ENCODE peak calls at places on chromosomes 5 and 9, in nine cellular contexts. One of them, this sample, is unnamed.

GRCh38 chr9:5947912-5948311 is 57.2 kb downstream of the MLANA start:
- DNase-seq in erythroblast: no peak
- DNase-seq in nephron progenitor cell: peak; percentile 3
- DNase-seq in astrocyte: no peak
- DNase-seq in AG09309: no peak
- DNase-seq in NCI-H2171 treated with DMSO at 0.1 percent for 48 hours: peak; percentile 26
- DNase-seq in activated T-cell treated with anti-CD3 and anti-CD28 coated beads for 1 hour: no peak
- DNase-seq in astrocyte of the cerebellum: no peak
- DNase-seq in activated T-helper 1 cell treated with Interleukin-2 at 50 U/mL for 16 hours: no peak
- DNase-seq in this sample: peak; percentile 10

GRCh38 chr9:95841377-95841776 is 34.1 kb upstream of the ERCC6L2 start:
- DNase-seq in erythroblast: no peak
- DNase-seq in nephron progenitor cell: no peak
- DNase-seq in astrocyte: no peak
- DNase-seq in AG09309: no peak
- DNase-seq in NCI-H2171 treated with DMSO at 0.1 percent for 48 hours: no peak
- DNase-seq in activated T-cell treated with anti-CD3 and anti-CD28 coated beads for 1 hour: no peak
- DNase-seq in astrocyte of the cerebellum: no peak
- DNase-seq in activated T-helper 1 cell treated with Interleukin-2 at 50 U/mL for 16 hours: no peak
- DNase-seq in this sample: no peak

GRCh38 chr9:125370786-125371185 is 109.2 kb downstream of the GAPVD1 start:
- DNase-seq in erythroblast: no peak
- DNase-seq in nephron progenitor cell: no peak
- DNase-seq in astrocyte: no peak
- DNase-seq in AG09309: no peak
- DNase-seq in NCI-H2171 treated with DMSO at 0.1 percent for 48 hours: no peak
- DNase-seq in activated T-cell treated with anti-CD3 and anti-CD28 coated beads for 1 hour: no peak
- DNase-seq in astrocyte of the cerebellum: no peak
- DNase-seq in activated T-helper 1 cell treated with Interleukin-2 at 50 U/mL for 16 hours: no peak
- DNase-seq in this sample: peak; percentile 4

GRCh38 chr9:89799766-89800165 is 195.0 kb downstream of the GADD45G start:
- DNase-seq in erythroblast: no peak
- DNase-seq in nephron progenitor cell: no peak
- DNase-seq in astrocyte: no peak
- DNase-seq in AG09309: no peak
- DNase-seq in NCI-H2171 treated with DMSO at 0.1 percent for 48 hours: no peak
- DNase-seq in activated T-cell treated with anti-CD3 and anti-CD28 coated beads for 1 hour: no peak
- DNase-seq in astrocyte of the cerebellum: no peak
- DNase-seq in activated T-helper 1 cell treated with Interleukin-2 at 50 U/mL for 16 hours: no peak
- DNase-seq in this sample: no peak

GRCh38 chr9:98455957-98456621 is 200.6 kb upstream of the TBC1D2 start:
- DNase-seq in erythroblast: no peak
- DNase-seq in nephron progenitor cell: peak; percentile 10
- DNase-seq in astrocyte: peak; percentile 80
- DNase-seq in AG09309: peak; percentile 28
- DNase-seq in NCI-H2171 treated with DMSO at 0.1 percent for 48 hours: no peak
- DNase-seq in activated T-cell treated with anti-CD3 and anti-CD28 coated beads for 1 hour: no peak
- DNase-seq in astrocyte of the cerebellum: no peak
- DNase-seq in activated T-helper 1 cell treated with Interleukin-2 at 50 U/mL for 16 hours: no peak
- DNase-seq in this sample: no peak

GRCh38 chr5:127353761-127354160 is 63.2 kb downstream of the MEGF10 start:
- DNase-seq in erythroblast: no peak
- DNase-seq in nephron progenitor cell: no peak
- DNase-seq in astrocyte: no peak
- DNase-seq in AG09309: no peak
- DNase-seq in NCI-H2171 treated with DMSO at 0.1 percent for 48 hours: no peak
- DNase-seq in activated T-cell treated with anti-CD3 and anti-CD28 coated beads for 1 hour: no peak
- DNase-seq in astrocyte of the cerebellum: no peak
- DNase-seq in activated T-helper 1 cell treated with Interleukin-2 at 50 U/mL for 16 hours: no peak
- DNase-seq in this sample: peak; percentile 34

GRCh38 chr9:134034215-134035040 is 9.1 kb downstream of the BRD3OS start:
- DNase-seq in erythroblast: no peak
- DNase-seq in nephron progenitor cell: no peak
- DNase-seq in astrocyte: no peak
- DNase-seq in AG09309: no peak
- DNase-seq in NCI-H2171 treated with DMSO at 0.1 percent for 48 hours: no peak
- DNase-seq in activated T-cell treated with anti-CD3 and anti-CD28 coated beads for 1 hour: no peak
- DNase-seq in astrocyte of the cerebellum: no peak
- DNase-seq in activated T-helper 1 cell treated with Interleukin-2 at 50 U/mL for 16 hours: no peak
- DNase-seq in this sample: no peak

GRCh38 chr9:91852801-91853347 is 97.2 kb downstream of the ROR2 start:
- DNase-seq in erythroblast: no peak
- DNase-seq in nephron progenitor cell: no peak
- DNase-seq in astrocyte: no peak
- DNase-seq in AG09309: no peak
- DNase-seq in NCI-H2171 treated with DMSO at 0.1 percent for 48 hours: no peak
- DNase-seq in activated T-cell treated with anti-CD3 and anti-CD28 coated beads for 1 hour: no peak
- DNase-seq in astrocyte of the cerebellum: no peak
- DNase-seq in activated T-helper 1 cell treated with Interleukin-2 at 50 U/mL for 16 hours: no peak
- DNase-seq in this sample: no peak

GRCh38 chr5:156325671-156326070 is 1.3 kb upstream of the SGCD start:
- DNase-seq in erythroblast: no peak
- DNase-seq in nephron progenitor cell: no peak
- DNase-seq in astrocyte: no peak
- DNase-seq in AG09309: no peak
- DNase-seq in NCI-H2171 treated with DMSO at 0.1 percent for 48 hours: no peak
- DNase-seq in activated T-cell treated with anti-CD3 and anti-CD28 coated beads for 1 hour: no peak
- DNase-seq in astrocyte of the cerebellum: no peak
- DNase-seq in activated T-helper 1 cell treated with Interleukin-2 at 50 U/mL for 16 hours: no peak
- DNase-seq in this sample: no peak

GRCh38 chr9:129783516-129784361 is 19.2 kb upstream of the TOR1B start:
- DNase-seq in erythroblast: peak; percentile 85
- DNase-seq in nephron progenitor cell: peak; percentile 78
- DNase-seq in astrocyte: peak; percentile 25
- DNase-seq in AG09309: peak; percentile 43
- DNase-seq in NCI-H2171 treated with DMSO at 0.1 percent for 48 hours: peak; percentile 82
- DNase-seq in activated T-cell treated with anti-CD3 and anti-CD28 coated beads for 1 hour: peak; percentile 53
- DNase-seq in astrocyte of the cerebellum: peak; percentile 51
- DNase-seq in activated T-helper 1 cell treated with Interleukin-2 at 50 U/mL for 16 hours: peak; percentile 44
- DNase-seq in this sample: peak; percentile 81

This sample was measured in KBM-7.